ENCODE peak calls at places on chromosomes 5 and 9, in eight cellular contexts. Z is dorsolateral prefrontal cortex, D is fibroblast of lung, L is Peyer's patch, K is Caco-2, A is endothelial cell of umbilical vein, C is tibial nerve, X is hepatocyte. Q is an unnamed sample.

GRCh38 chr9:38713426-38713825 is 6.5 kb downstream of the FAM240B start:
- DNase-seq in Z (no peak), D (peak; percentile 72), L (no peak), K (no peak), A (no peak), C (peak; percentile 69), X (peak; percentile 27), Q (peak; percentile 90)

GRCh38 chr5:125306741-125307140 is 560.3 kb upstream of the ZNF608 start:
- DNase-seq in Z (no peak), D (no peak), L (no peak), K (no peak), A (no peak), C (no peak), X (no peak), Q (no peak)

GRCh38 chr5:135130526-135131215 is 96.6 kb upstream of the PITX1 start:
- DNase-seq in Z (no peak), D (peak; percentile 19), L (no peak), K (no peak), A (no peak), C (no peak), X (no peak), Q (no peak)

GRCh38 chr9:131657890-131658752 is 81.8 kb downstream of the RAPGEF1 start:
- DNase-seq in Z (no peak), D (peak; percentile 93), L (no peak), K (no peak), A (peak; percentile 91), C (no peak), X (peak; percentile 57), Q (peak; percentile 97)

GRCh38 chr9:4689687-4690104 is 10.3 kb downstream of the CDC37L1 start:
- DNase-seq in Z (no peak), D (peak; percentile 42), L (no peak), K (no peak), A (no peak), C (no peak), X (no peak), Q (peak; percentile 56)

GRCh38 chr9:77648458-77649108 is 461 bp upstream of the GNA14 start:
- DNase-seq in Z (peak; percentile 52), D (peak; percentile 26), L (peak; percentile 59), K (peak; percentile 29), A (peak; percentile 51), C (no peak), X (peak; percentile 61), Q (peak; percentile 7)

GRCh38 chr5:53126514-53126913 is 17.0 kb upstream of the MOCS2 start:
- DNase-seq in Z (no peak), D (peak; percentile 78), L (no peak), K (no peak), A (no peak), C (no peak), X (no peak), Q (peak; percentile 72)

GRCh38 chr5:149855371-149855770 is 89.2 kb downstream of the PDE6A start:
- DNase-seq in Z (no peak), D (peak; percentile 47), L (no peak), K (no peak), A (no peak), C (no peak), X (peak; percentile 39), Q (no peak)

GRCh38 chr9:114273461-114273881 is 49.4 kb upstream of the ORM1 start:
- DNase-seq in Z (no peak), D (no peak), L (no peak), K (peak; percentile 75), A (no peak), C (no peak), X (no peak), Q (peak; percentile 86)

GRCh38 chr9:85723220-85723619 is 18.5 kb downstream of the AGTPBP1 start:
- DNase-seq in Z (peak; percentile 45), D (no peak), L (no peak), K (no peak), A (no peak), C (no peak), X (peak; percentile 45), Q (peak; percentile 14)

GRCh38 chr9:37141015-37141414 is 20.6 kb downstream of the ZCCHC7 start:
- DNase-seq in Z (no peak), D (no peak), L (no peak), K (no peak), A (no peak), C (no peak), X (no peak), Q (no peak)

GRCh38 chr5:172792693-172793570 is 21.9 kb upstream of the DUSP1 start:
- DNase-seq in Z (no peak), D (no peak), L (peak; percentile 43), K (no peak), A (no peak), C (no peak), X (no peak), Q (no peak)

GRCh38 chr9:89023788-89024187 is 32.5 kb downstream of the S1PR3 start:
- DNase-seq in Z (no peak), D (peak; percentile 58), L (no peak), K (no peak), A (no peak), C (no peak), X (no peak), Q (no peak)

GRCh38 chr5:145912594-145912993 is 23.8 kb upstream of the SH3RF2 start:
- DNase-seq in Z (no peak), D (no peak), L (no peak), K (no peak), A (no peak), C (no peak), X (no peak), Q (no peak)

GRCh38 chr5:9176641-9177040 is 369.2 kb downstream of the SEMA5A start:
- DNase-seq in Z (no peak), D (no peak), L (no peak), K (no peak), A (no peak), C (no peak), X (no peak), Q (no peak)

GRCh38 chr9:118222375-118222774 is 518.2 kb downstream of the TLR4 start:
- DNase-seq in Z (no peak), D (peak; percentile 14), L (no peak), K (no peak), A (no peak), C (no peak), X (peak; percentile 20), Q (no peak)

GRCh38 chr9:81417299-81417675 is 272.1 kb downstream of the TLE1 start:
- DNase-seq in Z (no peak), D (peak; percentile 30), L (no peak), K (no peak), A (peak; percentile 32), C (no peak), X (no peak), Q (peak; percentile 33)

GRCh38 chr5:4699592-4699991 is 440.5 kb upstream of the ADAMTS16 start:
- DNase-seq in Z (no peak), D (no peak), L (no peak), K (no peak), A (no peak), C (no peak), X (no peak), Q (no peak)

GRCh38 chr5:131610198-131611063 is 24.6 kb downstream of the RAPGEF6 start:
- DNase-seq in Z (no peak), D (peak; percentile 96), L (no peak), K (peak; percentile 54), A (peak; percentile 87), C (no peak), X (peak; percentile 34), Q (peak; percentile 90)

GRCh38 chr5:144368556-144368955 is 197.9 kb downstream of the KCTD16 start:
- DNase-seq in Z (no peak), D (peak; percentile 33), L (no peak), K (no peak), A (peak; percentile 53), C (no peak), X (no peak), Q (peak; percentile 45)

DNA sequence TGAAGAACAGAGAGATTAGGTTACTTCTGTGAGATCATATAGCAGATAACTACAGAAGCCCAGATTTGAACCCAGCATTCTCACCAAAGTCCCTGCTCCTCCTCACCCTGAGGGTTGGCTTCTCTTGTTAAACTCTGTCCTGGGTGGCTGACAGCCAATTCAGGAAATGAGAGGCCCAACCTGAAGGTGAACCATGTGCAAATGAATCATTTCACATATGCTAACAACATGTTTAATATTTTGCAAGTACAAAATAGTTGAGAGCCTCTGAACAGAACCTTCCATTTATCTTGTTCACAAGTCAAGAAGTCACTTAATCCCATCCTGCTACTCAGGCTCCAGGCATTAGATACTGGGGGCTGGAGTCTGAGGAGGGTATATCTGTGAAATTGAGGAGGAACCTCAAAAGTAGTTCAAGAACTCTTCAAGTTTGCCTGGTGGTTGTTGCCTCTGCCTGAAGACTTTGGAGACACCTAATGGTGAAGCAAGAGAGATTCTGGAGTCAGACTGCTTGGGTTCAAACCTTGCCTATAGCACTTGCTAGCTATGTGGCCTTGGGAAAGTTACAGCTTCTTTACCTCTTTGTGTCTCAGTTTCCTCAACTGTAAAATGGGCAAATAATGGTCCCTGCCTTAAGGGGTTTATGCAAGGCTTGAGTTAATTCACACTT is 564.0 kb downstream of the PSAT1 start:
- DNase-seq in Z (no peak), D (peak; percentile 85), L (no peak), K (no peak), A (peak; percentile 44), C (no peak), X (no peak), Q (peak; percentile 89)
- TF ChIP-seq CTCF in Z (no peak), D (no peak), L (no peak), K (no peak), A (no peak), C (no peak), X (no peak), Q (no peak)

DNA sequence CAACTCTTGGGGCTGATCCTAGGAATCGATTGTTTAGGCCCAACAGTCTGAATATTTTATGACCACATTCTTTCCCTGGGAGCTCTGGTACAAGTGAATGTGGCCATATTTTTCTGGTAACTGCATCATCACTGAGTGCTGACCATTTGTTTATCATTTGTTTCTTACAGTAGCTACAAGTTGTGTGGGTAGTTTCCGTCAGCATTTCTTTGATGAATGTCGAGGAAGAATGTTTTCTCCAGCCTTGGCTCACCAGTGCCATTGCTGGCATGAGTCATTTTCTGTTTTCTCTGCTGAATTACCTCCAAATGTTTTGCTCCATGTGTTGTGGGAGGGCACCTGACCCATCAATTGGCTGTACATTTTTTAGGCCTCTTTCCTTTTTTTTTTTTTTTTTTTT is 14.1 kb upstream of the CARD19 start:
- DNase-seq in Z (no peak), D (peak; percentile 92), L (no peak), K (no peak), A (no peak), C (no peak), X (peak; percentile 25), Q (no peak)
- H3K4me3 ChIP-seq in Z (no peak overlapping the region), D (no peak overlapping the region), L (no peak overlapping the region), K (no peak overlapping the region), A (no peak overlapping the region), C (no peak overlapping the region), X (no peak overlapping the region), Q (no peak overlapping the region)

DNA sequence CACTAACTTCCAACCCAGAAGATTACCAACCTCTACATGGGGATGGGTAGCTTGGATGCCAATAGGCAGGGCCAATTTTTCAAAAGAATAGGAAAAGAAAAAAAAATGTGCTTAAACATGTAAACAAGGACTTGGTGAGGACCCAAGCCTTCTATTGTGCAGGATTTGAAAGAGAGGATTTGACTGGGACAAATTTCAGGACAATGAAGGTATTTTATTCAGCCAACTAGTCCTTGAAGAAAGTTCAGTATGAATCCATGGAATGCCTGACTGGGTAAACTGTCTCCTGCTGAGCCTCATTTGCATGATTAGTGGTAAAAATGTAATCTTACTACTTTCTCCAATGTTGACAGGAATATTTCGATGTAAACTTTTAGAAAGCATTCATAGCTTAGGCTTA is 192.5 kb upstream of the RORB start:
- DNase-seq in Z (no peak), D (peak; percentile 3), L (no peak), K (no peak), A (no peak), C (no peak), X (no peak), Q (no peak)
- H3K27me3 ChIP-seq in Z (no peaks in the 10 kb centered on the region), D (no peaks in the 10 kb centered on the region), L (no peaks in the 10 kb centered on the region), K (no peaks in the 10 kb centered on the region), A (no peaks in the 10 kb centered on the region), C (no peaks in the 10 kb centered on the region), X (no peaks in the 10 kb centered on the region), Q (no peaks in the 10 kb centered on the region)

GRCh38 chr9:69157751-69158466 is 16.2 kb upstream of the TJP2 start:
- DNase-seq in Z (no peak), D (peak; percentile 91), L (no peak), K (no peak), A (no peak), C (no peak), X (no peak), Q (no peak)
- TF ChIP-seq CTCF in Z (peak; percentile 23), D (peak; percentile 8), L (peak; percentile 20), K (no peak), A (peak; percentile 30), C (no peak), X (no peak), Q (peak; percentile 36)

Q was measured in bronchial epithelial cell.